ENCODE peak calls at places on chromosomes 6 and 20, in five cellular contexts. One of them, this sample, is unnamed.
A peak's percentile ranks its signal among the peaks of the same experiment; 100 is the strongest.

GRCh38 chr6:169700296-169700695 is 1.5 kb downstream of the WDR27 start:
- DNase-seq in left ventricle myocardium inferior: no peak
- DNase-seq in uterus: no peak
- DNase-seq in pancreas: no peak
- DNase-seq in ovary: no peak
- DNase-seq in this sample: no peak

GRCh38 chr6:138970856-138971425 is 17.1 kb downstream of the REPS1 start:
- DNase-seq in pancreas: no peak
- DNase-seq in ovary: no peak
- DNase-seq in uterus: no peak
- DNase-seq in left ventricle myocardium inferior: no peak
- DNase-seq in this sample: no peak

GRCh38 chr6:11230158-11231107 is 2.0 kb downstream of the NEDD9 start:
- DNase-seq in left ventricle myocardium inferior: no peak
- DNase-seq in ovary: no peak
- DNase-seq in pancreas: no peak
- DNase-seq in uterus: no peak
- DNase-seq in this sample: no peak

GRCh38 chr6:104689551-104690205 is 170.0 kb downstream of the HACE1 start:
- DNase-seq in ovary: no peak
- DNase-seq in uterus: no peak
- DNase-seq in left ventricle myocardium inferior: no peak
- DNase-seq in pancreas: no peak
- DNase-seq in this sample: no peak

GRCh38 chr6:30325150-30325872 is 1.4 kb upstream of the TRIM39 start:
- DNase-seq in ovary: no peak
- DNase-seq in left ventricle myocardium inferior: peak; percentile 26
- DNase-seq in uterus: no peak
- DNase-seq in pancreas: peak; percentile 30
- DNase-seq in this sample: no peak

GRCh38 chr6:20438462-20439070 is 36.9 kb downstream of the E2F3 start:
- DNase-seq in left ventricle myocardium inferior: no peak
- DNase-seq in ovary: no peak
- DNase-seq in pancreas: no peak
- DNase-seq in uterus: no peak
- DNase-seq in this sample: no peak

GRCh38 chr6:10838794-10839333 is 525 bp upstream of the MAK start:
- DNase-seq in pancreas: no peak
- DNase-seq in left ventricle myocardium inferior: no peak
- DNase-seq in uterus: no peak
- DNase-seq in ovary: no peak
- DNase-seq in this sample: no peak

GRCh38 chr6:30206152-30206551 is 7.1 kb downstream of the TRIM26 start:
- DNase-seq in ovary: no peak
- DNase-seq in uterus: no peak
- DNase-seq in pancreas: no peak
- DNase-seq in left ventricle myocardium inferior: no peak
- DNase-seq in this sample: no peak

GRCh38 chr6:29708432-29709177 is 14.6 kb upstream of the HLA-F start:
- DNase-seq in pancreas: no peak
- DNase-seq in uterus: no peak
- DNase-seq in left ventricle myocardium inferior: no peak
- DNase-seq in ovary: no peak
- DNase-seq in this sample: peak; percentile 54

DNA sequence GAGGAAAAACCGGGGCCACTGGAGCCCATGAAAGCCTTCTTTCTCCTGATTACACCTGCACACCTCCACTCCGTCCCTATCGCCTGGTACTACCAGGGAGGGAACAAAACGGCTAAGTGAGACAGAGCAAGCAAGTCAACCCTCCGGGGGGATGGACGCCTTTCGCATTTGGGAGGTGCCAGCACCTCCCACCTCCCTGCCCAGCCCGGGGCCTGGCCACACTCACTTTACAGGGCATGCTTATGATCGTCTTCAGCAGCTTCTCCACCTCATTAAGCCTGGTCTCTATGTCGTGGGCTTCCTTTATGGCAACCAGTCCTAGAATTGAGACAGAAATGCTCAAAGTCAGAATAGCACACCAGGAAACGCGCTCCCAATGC is 13.7 kb downstream of the PXDC1 start:
- DNase-seq in left ventricle myocardium inferior: no peak
- DNase-seq in uterus: no peak
- DNase-seq in pancreas: no peak
- DNase-seq in ovary: no peak
- DNase-seq in this sample: no peak
- H3K4me3 ChIP-seq in left ventricle myocardium inferior: no peak overlapping the region
- H3K4me3 ChIP-seq in uterus: no peak overlapping the region
- H3K4me3 ChIP-seq in pancreas: no peak overlapping the region
- H3K4me3 ChIP-seq in ovary: no peak overlapping the region
- H3K4me3 ChIP-seq in this sample: peak overlapping the region; percentile 3

GRCh38 chr20:34385464-34385863 is 22.4 kb downstream of the ITCH start:
- DNase-seq in pancreas: no peak
- DNase-seq in uterus: no peak
- DNase-seq in left ventricle myocardium inferior: no peak
- DNase-seq in ovary: no peak
- DNase-seq in this sample: no peak

GRCh38 chr20:34389206-34389953 is 26.3 kb downstream of the ITCH start:
- DNase-seq in pancreas: no peak
- DNase-seq in left ventricle myocardium inferior: no peak
- DNase-seq in ovary: no peak
- DNase-seq in uterus: no peak
- DNase-seq in this sample: no peak

GRCh38 chr20:34388678-34389077 is 25.6 kb downstream of the ITCH start:
- DNase-seq in left ventricle myocardium inferior: no peak
- DNase-seq in ovary: no peak
- DNase-seq in uterus: no peak
- DNase-seq in pancreas: no peak
- DNase-seq in this sample: no peak

GRCh38 chr20:34390769-34391447 is 27.8 kb downstream of the ITCH start:
- DNase-seq in ovary: peak; percentile 31
- DNase-seq in left ventricle myocardium inferior: no peak
- DNase-seq in uterus: peak; percentile 72
- DNase-seq in pancreas: peak; percentile 13
- DNase-seq in this sample: no peak

GRCh38 chr20:34388000-34388399 is 24.9 kb downstream of the ITCH start:
- DNase-seq in pancreas: no peak
- DNase-seq in left ventricle myocardium inferior: no peak
- DNase-seq in uterus: no peak
- DNase-seq in ovary: no peak
- DNase-seq in this sample: no peak
- H3K27ac ChIP-seq in pancreas: no peak overlapping the region
- H3K27ac ChIP-seq in left ventricle myocardium inferior: no peak overlapping the region
- H3K27ac ChIP-seq in uterus: no peak overlapping the region
- H3K27ac ChIP-seq in ovary: no peak overlapping the region
- H3K27ac ChIP-seq in this sample: no peak overlapping the region

DNA sequence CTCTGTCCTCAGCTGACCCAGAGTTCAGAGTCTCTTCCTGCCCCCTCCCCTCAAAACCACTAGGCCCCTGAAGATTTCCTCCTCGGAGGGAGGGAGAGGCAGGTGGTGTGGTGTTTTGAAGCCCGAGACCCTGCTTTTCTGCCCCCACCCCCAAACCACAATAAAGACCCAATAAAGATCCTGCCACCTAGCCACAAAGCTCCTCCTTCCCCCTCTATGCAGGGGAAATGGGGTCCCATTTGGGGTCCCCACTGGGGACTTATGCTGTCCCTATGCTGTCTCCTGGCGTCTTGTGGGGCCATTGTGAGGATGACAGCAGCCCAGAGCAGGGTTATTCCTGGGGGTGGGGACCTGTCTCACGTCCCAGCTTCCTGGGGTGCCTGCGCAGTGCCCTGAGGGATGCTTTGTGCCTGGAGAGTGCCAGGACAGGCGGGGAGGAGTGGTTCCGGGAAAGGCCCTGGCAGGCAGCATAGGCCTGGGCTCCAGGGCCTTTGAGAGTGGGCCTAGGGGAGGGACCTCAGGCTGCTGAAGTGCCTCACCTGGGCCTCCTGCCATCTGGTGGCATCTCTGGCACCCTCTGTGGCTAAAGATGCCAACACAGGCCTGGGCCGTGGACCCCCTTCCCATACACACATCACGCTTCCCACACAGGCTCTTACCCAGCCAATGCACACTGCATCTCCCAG is 8.0 kb upstream of the ARMC12 start:
- DNase-seq in left ventricle myocardium inferior: peak; percentile 65
- DNase-seq in pancreas: no peak
- DNase-seq in uterus: no peak
- DNase-seq in ovary: peak; percentile 67
- DNase-seq in this sample: no peak
- H3K4me3 ChIP-seq in left ventricle myocardium inferior: peak overlapping the region; percentile 69
- H3K4me3 ChIP-seq in pancreas: peak overlapping the region; percentile 53
- H3K4me3 ChIP-seq in uterus: peak overlapping the region; percentile 42
- H3K4me3 ChIP-seq in ovary: peak overlapping the region; percentile 50
- H3K4me3 ChIP-seq in this sample: peak overlapping the region; percentile 67

GRCh38 chr6:14431375-14432330 is 314.1 kb downstream of the CD83 start:
- DNase-seq in left ventricle myocardium inferior: no peak
- DNase-seq in ovary: no peak
- DNase-seq in uterus: no peak
- DNase-seq in pancreas: no peak
- DNase-seq in this sample: no peak
- H3K27ac ChIP-seq in left ventricle myocardium inferior: peak overlapping the region; percentile 81
- H3K27ac ChIP-seq in ovary: no peak overlapping the region
- H3K27ac ChIP-seq in uterus: no peak overlapping the region
- H3K27ac ChIP-seq in pancreas: no peak overlapping the region
- H3K27ac ChIP-seq in this sample: no peak overlapping the region

GRCh38 chr20:57429579-57430202 is 38.5 kb downstream of the RBM38 start:
- DNase-seq in ovary: no peak
- DNase-seq in pancreas: no peak
- DNase-seq in uterus: no peak
- DNase-seq in left ventricle myocardium inferior: no peak
- DNase-seq in this sample: no peak
- H3K4me3 ChIP-seq in ovary: no peak overlapping the region
- H3K4me3 ChIP-seq in pancreas: no peak overlapping the region
- H3K4me3 ChIP-seq in uterus: no peak overlapping the region
- H3K4me3 ChIP-seq in left ventricle myocardium inferior: no peak overlapping the region
- H3K4me3 ChIP-seq in this sample: no peak overlapping the region

GRCh38 chr6:132122871-132123270 is 171.7 kb upstream of the CCN2 start:
- DNase-seq in pancreas: no peak
- DNase-seq in left ventricle myocardium inferior: no peak
- DNase-seq in ovary: no peak
- DNase-seq in uterus: no peak
- DNase-seq in this sample: no peak

GRCh38 chr6:132118144-132118543 is 167.0 kb upstream of the CCN2 start:
- DNase-seq in uterus: no peak
- DNase-seq in pancreas: no peak
- DNase-seq in ovary: no peak
- DNase-seq in left ventricle myocardium inferior: no peak
- DNase-seq in this sample: no peak

GRCh38 chr6:132126150-132126549 is 175.0 kb upstream of the CCN2 start:
- DNase-seq in pancreas: no peak
- DNase-seq in left ventricle myocardium inferior: no peak
- DNase-seq in uterus: no peak
- DNase-seq in ovary: no peak
- DNase-seq in this sample: no peak

DNA sequence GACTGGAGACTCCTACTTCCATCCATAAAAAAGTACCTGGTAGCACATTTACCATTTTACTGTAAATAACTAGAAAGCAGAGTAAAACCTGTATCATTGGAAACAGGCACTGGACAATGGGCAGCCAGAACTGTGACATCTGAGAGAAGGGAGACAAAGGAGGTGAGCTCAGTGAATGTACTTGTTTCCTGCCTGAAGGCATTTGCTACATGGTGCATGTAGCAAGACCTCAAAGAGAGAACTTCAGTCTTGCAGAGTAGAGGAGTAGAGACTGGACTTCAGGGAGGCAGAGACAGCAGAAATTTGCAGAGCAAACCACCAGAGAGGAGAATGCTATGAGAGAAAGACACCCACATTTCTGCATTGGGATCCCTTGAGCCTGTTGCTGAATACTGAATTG is 171.0 kb upstream of the CCN2 start:
- DNase-seq in ovary: no peak
- DNase-seq in uterus: no peak
- DNase-seq in pancreas: no peak
- DNase-seq in left ventricle myocardium inferior: no peak
- DNase-seq in this sample: no peak
- H3K27ac ChIP-seq in ovary: no peak overlapping the region
- H3K27ac ChIP-seq in uterus: no peak overlapping the region
- H3K27ac ChIP-seq in pancreas: no peak overlapping the region
- H3K27ac ChIP-seq in left ventricle myocardium inferior: no peak overlapping the region
- H3K27ac ChIP-seq in this sample: no peak overlapping the region

GRCh38 chr20:20710847-20711315 is 1.6 kb downstream of the RALGAPA2 start:
- DNase-seq in ovary: no peak
- DNase-seq in left ventricle myocardium inferior: no peak
- DNase-seq in pancreas: peak; percentile 66
- DNase-seq in uterus: no peak
- DNase-seq in this sample: no peak
- H3K4me3 ChIP-seq in ovary: peak overlapping the region; percentile 89
- H3K4me3 ChIP-seq in left ventricle myocardium inferior: peak overlapping the region; percentile 93
- H3K4me3 ChIP-seq in pancreas: peak overlapping the region; percentile 76
- H3K4me3 ChIP-seq in uterus: no peak overlapping the region
- H3K4me3 ChIP-seq in this sample: peak overlapping the region; percentile 95

DNA sequence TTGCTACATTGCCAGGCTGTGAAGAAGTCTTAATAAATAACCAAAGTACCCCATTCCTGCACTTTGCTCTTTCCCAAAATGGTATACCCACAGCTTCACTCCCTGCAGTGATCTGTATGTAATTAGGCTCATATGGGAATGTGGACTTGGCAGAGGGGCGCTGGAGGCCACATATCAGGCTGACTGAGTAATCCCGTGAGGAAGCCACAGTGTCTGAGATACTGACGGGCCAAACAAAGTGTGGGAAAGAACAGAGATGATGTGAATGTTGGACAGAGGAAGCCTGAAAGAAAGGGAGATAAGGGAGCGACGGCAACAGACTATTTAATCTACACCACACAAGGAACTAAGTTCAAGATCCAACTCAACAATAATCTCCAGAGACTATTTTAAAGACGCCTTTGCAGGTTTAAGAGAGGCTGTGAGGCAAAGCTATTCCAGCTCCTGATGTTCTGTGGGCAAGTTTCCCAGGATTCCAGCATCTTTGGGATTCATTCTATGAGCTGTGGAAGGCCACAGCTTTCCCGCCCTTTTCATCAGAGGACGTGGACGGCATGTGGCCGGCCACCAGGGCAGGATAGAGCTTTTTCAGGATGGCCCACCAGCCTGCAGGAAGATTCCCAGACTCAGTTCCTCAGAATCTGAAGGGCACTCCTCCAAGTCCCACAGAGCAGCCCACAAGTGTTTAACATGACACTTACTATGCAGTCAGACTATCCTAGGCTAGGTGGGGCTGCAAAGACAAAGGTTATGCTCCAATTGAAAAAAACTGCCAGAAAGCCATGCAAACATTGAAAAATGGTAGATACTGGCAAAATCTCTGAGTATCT is 237.5 kb downstream of the ATXN1 start:
- DNase-seq in left ventricle myocardium inferior: no peak
- DNase-seq in ovary: no peak
- DNase-seq in uterus: peak; percentile 43
- DNase-seq in pancreas: no peak
- DNase-seq in this sample: no peak
- H3K27ac ChIP-seq in left ventricle myocardium inferior: peak overlapping the region; percentile 12
- H3K27ac ChIP-seq in ovary: no peak overlapping the region
- H3K27ac ChIP-seq in uterus: peak overlapping the region; percentile 2
- H3K27ac ChIP-seq in pancreas: no peak overlapping the region
- H3K27ac ChIP-seq in this sample: no peak overlapping the region

GRCh38 chr6:85865665-85866372 is 223.1 kb upstream of the SYNCRIP start:
- DNase-seq in uterus: no peak
- DNase-seq in ovary: no peak
- DNase-seq in left ventricle myocardium inferior: no peak
- DNase-seq in pancreas: no peak
- DNase-seq in this sample: no peak
- H3K4me3 ChIP-seq in uterus: peak overlapping the region; percentile 48
- H3K4me3 ChIP-seq in ovary: peak overlapping the region; percentile 45
- H3K4me3 ChIP-seq in left ventricle myocardium inferior: peak overlapping the region; percentile 58
- H3K4me3 ChIP-seq in pancreas: peak overlapping the region; percentile 45
- H3K4me3 ChIP-seq in this sample: peak overlapping the region; percentile 70

GRCh38 chr20:33944914-33945313 is 48.8 kb upstream of the RALY start:
- DNase-seq in ovary: no peak
- DNase-seq in uterus: no peak
- DNase-seq in left ventricle myocardium inferior: no peak
- DNase-seq in pancreas: no peak
- DNase-seq in this sample: no peak
- H3K27ac ChIP-seq in ovary: no peak overlapping the region
- H3K27ac ChIP-seq in uterus: no peak overlapping the region
- H3K27ac ChIP-seq in left ventricle myocardium inferior: no peak overlapping the region
- H3K27ac ChIP-seq in pancreas: no peak overlapping the region
- H3K27ac ChIP-seq in this sample: no peak overlapping the region

This sample was measured in coronary artery.